ENCODE peak calls at places on chromosomes 1 and 21, in eight cellular contexts. M is adrenal gland, H is heart left ventricle, N is IMR-90, I is body of pancreas, K is transverse colon, J is testis, A is esophagus squamous epithelium. F is an unnamed sample.

GRCh38 chr1:110872745-110873435 is at the start of gene CD53:
- DNase-seq in I (peak), K (peak), N (no peak), H (peak), A (no peak), M (peak), J (no peak), F (no peak)

GRCh38 chr1:227762231-227762911 is 27.1 kb downstream of the SNAP47 start:
- DNase-seq in A (peak), K (peak), M (peak), I (peak), N (peak), J (peak), H (peak), F (peak)

GRCh38 chr1:167424038-167424619 is 94.2 kb downstream of the CD247 start:
- DNase-seq in H (no peak), J (no peak), N (no peak), M (no peak), K (no peak), A (no peak), I (no peak), F (no peak)

GRCh38 chr1:187787696-187788095 is 958.9 kb downstream of the PLA2G4A start:
- DNase-seq in K (no peak), N (no peak), J (no peak), I (no peak), M (no peak), H (no peak), A (no peak), F (no peak)

GRCh38 chr21:31866077-31866511 is 6.7 kb upstream of the HUNK start:
- DNase-seq in H (peak), N (peak), J (peak), K (peak), M (peak), I (peak), A (no peak), F (peak)

GRCh38 chr1:8563944-8564537 is 246.1 kb downstream of the SLC45A1 start:
- DNase-seq in I (no peak), M (no peak), A (no peak), K (no peak), H (no peak), J (no peak), N (no peak), F (no peak)

GRCh38 chr1:101137144-101138126 is 99.4 kb upstream of the S1PR1 start:
- DNase-seq in K (no peak), H (no peak), M (no peak), J (no peak), I (no peak), A (no peak), N (peak), F (no peak)

GRCh38 chr21:18387994-18388393 is 15.6 kb downstream of the TMPRSS15 start:
- DNase-seq in J (no peak), I (no peak), N (no peak), A (no peak), M (no peak), H (no peak), K (no peak), F (no peak)

GRCh38 chr1:45876000-45876399 is 72.6 kb downstream of the MAST2 start:
- DNase-seq in I (no peak), K (no peak), A (no peak), M (no peak), N (no peak), J (no peak), H (no peak), F (no peak)

GRCh38 chr1:203186446-203187305 is at the start of gene CHI3L1:
- DNase-seq in H (no peak), M (no peak), I (peak), J (peak), K (peak), A (no peak), N (no peak), F (peak)

GRCh38 chr1:8364528-8365442 is 46.9 kb downstream of the SLC45A1 start:
- DNase-seq in K (peak), N (no peak), J (no peak), H (peak), I (no peak), M (no peak), A (no peak), F (no peak)

GRCh38 chr1:205748398-205749093 is 1.4 kb downstream of the NUCKS1 start:
- DNase-seq in H (no peak), N (peak), K (no peak), A (no peak), I (peak), J (peak), M (no peak), F (no peak)

GRCh38 chr1:226738995-226739695 is at the start of gene ITPKB:
- DNase-seq in M (peak), J (peak), H (peak), K (peak), N (peak), I (peak), A (no peak), F (peak)

GRCh38 chr1:5983361-5984103 is 8.7 kb downstream of the NPHP4 start:
- DNase-seq in M (no peak), H (no peak), I (no peak), K (no peak), J (no peak), N (peak), A (no peak), F (no peak)

GRCh38 chr1:228935855-228936727 is 200.8 kb downstream of the RHOU start:
- DNase-seq in M (no peak), K (no peak), N (no peak), A (no peak), I (peak), H (no peak), J (no peak), F (no peak)

GRCh38 chr1:108570128-108570527 is 10.2 kb downstream of the EEIG2 start:
- DNase-seq in J (peak), I (no peak), M (no peak), N (peak), A (no peak), K (no peak), H (no peak), F (no peak)

GRCh38 chr1:7656821-7657220 is 114.3 kb upstream of the VAMP3 start:
- DNase-seq in M (no peak), K (no peak), H (no peak), J (no peak), N (no peak), I (no peak), A (no peak), F (no peak)

GRCh38 chr21:28230559-28230958 is 762.1 kb downstream of the LTN1 start:
- DNase-seq in H (no peak), K (no peak), N (peak), A (no peak), I (no peak), M (no peak), J (no peak), F (no peak)

GRCh38 chr1:20184481-20184900 is 1.4 kb upstream of the UBXN10 start:
- DNase-seq in I (no peak), J (no peak), N (no peak), A (no peak), H (no peak), M (no peak), K (no peak), F (no peak)

GRCh38 chr1:20184997-20185833 is 681 bp upstream of the UBXN10 start:
- DNase-seq in A (no peak), K (no peak), N (no peak), M (no peak), H (no peak), I (no peak), J (no peak), F (no peak)

GRCh38 chr1:20187103-20187812 is 940 bp upstream of the PLA2G2C start:
- DNase-seq in K (peak), H (no peak), N (no peak), I (no peak), M (no peak), J (no peak), A (no peak), F (no peak)

GRCh38 chr1:20187813-20188454 is 1.6 kb upstream of the PLA2G2C start:
- DNase-seq in J (no peak), K (no peak), N (no peak), I (no peak), M (no peak), A (no peak), H (no peak), F (no peak)

GRCh38 chr1:20185834-20186782 is at the start of the genes PLA2G2C and UBXN10:
- DNase-seq in A (no peak), K (peak), J (peak), I (peak), N (no peak), H (peak), M (peak), F (peak)
- H3K27ac ChIP-seq in A (peak), K (peak), J (peak), I (no peak), N (no peak), H (no peak), M (no peak), F (no peak)

DNA sequence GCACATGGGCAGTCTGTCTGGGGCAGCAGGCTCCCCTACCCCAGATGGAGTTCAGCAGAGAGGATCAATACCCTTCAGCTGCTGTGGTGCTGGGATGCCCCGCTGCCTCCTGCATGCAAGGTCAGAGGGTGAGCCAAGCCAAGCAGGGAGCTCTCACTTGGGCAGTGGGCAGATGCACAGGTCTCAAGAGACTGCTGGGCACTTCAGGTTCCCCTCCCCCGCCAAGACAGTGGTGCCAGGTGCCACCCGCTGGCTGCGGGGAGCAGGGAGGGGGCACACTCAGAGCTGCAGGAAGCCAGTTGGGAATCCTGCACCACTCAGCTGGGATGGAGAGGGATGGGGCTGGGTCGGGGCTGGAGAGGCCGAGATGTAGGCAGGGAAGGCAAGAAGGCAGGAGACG is 15.8 kb upstream of the EVA1B start:
- DNase-seq in N (no peak), M (no peak), I (no peak), J (no peak), K (no peak), H (no peak), A (no peak), F (no peak)
- TF ChIP-seq POLR2A in N (no peak), M (no peak), I (no peak), J (no peak), K (no peak), H (no peak), A (no peak), F (no peak)

DNA sequence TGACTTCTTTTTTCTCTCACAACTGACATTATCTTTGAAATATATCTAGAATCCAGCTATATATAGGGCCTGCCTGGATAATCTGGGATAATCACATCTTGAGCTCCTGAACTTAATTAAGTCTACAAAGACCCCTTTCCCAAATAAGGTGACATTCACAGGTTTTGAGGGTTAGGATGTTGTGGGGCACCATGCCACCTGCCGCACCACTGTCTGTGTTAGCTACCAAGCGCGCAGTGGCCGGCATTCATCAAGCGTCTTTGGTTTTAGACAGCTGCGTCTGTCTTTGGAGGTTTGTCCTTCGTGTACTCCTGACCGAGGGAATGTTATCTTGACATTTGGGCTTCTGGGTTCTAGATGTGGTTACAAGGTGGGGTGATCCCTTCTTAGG is 7.5 kb downstream of the TRAPPC10 start:
- DNase-seq in M (peak), J (no peak), H (no peak), K (no peak), N (no peak), I (no peak), A (no peak), F (no peak)
- H3K27ac ChIP-seq in M (no peak), J (no peak), H (peak), K (no peak), N (no peak), I (no peak), A (no peak), F (no peak)

DNA sequence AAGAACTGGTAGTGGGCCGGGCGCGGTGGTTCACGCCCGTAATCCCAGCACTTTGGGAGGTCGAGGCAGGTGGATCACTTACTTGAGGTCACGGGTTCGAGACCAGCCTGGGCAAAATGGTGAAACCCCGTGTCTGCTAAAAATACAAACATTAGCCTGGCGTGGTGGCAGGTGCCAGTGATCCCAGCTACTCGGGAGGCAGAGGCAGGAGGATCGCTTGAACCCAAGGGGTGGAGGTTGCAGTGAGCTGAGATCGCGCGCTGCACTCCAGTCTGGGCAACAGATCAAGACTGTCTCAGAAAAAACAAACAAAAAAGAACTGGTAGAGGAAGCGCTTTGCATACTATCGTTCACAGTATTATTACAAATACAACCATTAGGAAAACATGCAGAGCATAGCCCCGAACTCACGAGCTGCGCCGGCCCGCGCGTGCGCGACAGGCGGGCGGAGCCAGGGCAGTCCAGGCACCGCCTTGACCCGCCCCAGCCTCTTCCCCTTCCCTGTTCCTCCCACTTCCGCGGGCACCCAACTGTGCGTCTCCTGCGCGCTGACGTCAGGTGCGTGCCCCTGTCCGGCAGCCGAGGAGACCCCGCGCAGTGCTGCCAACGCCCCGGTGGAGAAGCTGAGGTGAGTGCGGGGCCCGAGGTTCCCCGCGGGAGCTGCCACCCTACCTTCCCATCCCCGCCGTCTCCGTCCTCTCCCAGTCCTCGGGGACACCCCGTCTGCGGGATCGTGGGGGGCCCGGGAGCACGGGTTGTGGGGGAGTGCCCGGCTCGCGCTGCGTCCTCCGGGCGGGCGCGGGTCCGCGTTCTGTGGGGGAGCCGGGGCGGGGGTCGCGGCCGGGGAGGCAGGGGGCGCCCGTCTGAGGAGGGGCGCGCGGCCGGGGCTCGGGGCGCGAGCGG is at the start of gene CDC42:
- DNase-seq in K (peak), I (peak), N (peak), J (peak), H (peak), A (peak), M (peak), F (peak)
- TF ChIP-seq POLR2A in K (peak), I (peak), N (peak), J (peak), H (peak), A (peak), M (peak), F (peak)

GRCh38 chr1:234658143-234658542 is 48.2 kb upstream of the IRF2BP2 start:
- DNase-seq in J (no peak), M (no peak), K (peak), H (no peak), I (peak), A (no peak), N (peak), F (no peak)

GRCh38 chr1:234659538-234659937 is 49.6 kb upstream of the IRF2BP2 start:
- DNase-seq in K (no peak), M (peak), J (peak), H (no peak), N (peak), I (no peak), A (no peak), F (no peak)

GRCh38 chr1:234655328-234656069 is 45.5 kb upstream of the IRF2BP2 start:
- DNase-seq in I (no peak), H (no peak), M (no peak), J (no peak), K (no peak), N (no peak), A (no peak), F (no peak)

GRCh38 chr1:234656070-234656875 is 46.3 kb upstream of the IRF2BP2 start:
- DNase-seq in J (no peak), M (no peak), H (no peak), A (no peak), N (peak), K (no peak), I (no peak), F (no peak)

DNA sequence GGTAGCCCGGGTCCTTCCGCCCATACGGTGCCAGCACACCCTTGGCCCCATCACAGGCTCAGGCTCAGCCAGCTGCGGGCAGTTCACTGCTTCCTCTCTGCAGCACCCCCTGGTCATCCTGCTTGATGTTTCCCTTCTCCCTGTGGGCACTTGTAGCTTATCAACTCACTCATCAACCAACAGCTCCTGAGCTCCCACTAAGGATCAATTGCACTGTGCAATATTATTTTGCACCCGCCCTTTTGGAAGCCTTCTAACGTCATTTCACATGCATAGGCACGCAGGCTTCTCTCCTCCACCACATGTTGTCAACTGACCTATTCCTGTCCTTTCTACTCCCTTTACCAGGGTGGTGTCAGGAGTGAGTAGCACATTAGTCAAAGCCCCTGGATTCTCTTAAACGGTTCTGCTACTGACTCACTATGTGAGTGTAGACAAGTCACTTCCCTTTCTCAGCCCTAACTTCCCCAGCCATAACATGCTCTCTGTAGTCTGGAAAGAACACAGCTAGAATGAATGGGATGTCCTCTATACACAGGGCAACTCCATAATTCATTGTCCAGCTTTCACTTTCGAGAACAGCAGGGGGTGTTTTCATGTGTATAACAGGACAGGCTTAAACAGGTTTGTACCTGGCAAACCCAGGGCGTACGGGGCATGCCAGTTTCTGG is 47.1 kb upstream of the IRF2BP2 start:
- DNase-seq in J (no peak), H (no peak), I (peak), K (peak), A (no peak), M (no peak), N (peak), F (no peak)
- H3K27ac ChIP-seq in J (no peak), H (no peak), I (peak), K (peak), A (peak), M (peak), N (peak), F (no peak)

GRCh38 chr1:21937372-21938121 is 437 bp upstream of the HSPG2 start:
- DNase-seq in N (peak), K (peak), I (peak), H (peak), A (no peak), J (peak), M (peak), F (peak)
- TF ChIP-seq POLR2A in N (peak), K (peak), I (no peak), H (no peak), A (peak), J (no peak), M (no peak), F (no peak)

F was measured in spleen.